ENCODE peak calls at places on chromosomes 7 and 10, in nine cellular contexts. D is ascending aorta; W is NT2/D1; X is AG04450; G is neural crest cell; C is T-helper 17 cell; A is left ventricle myocardium inferior; L is activated T-helper 1 cell treated with anti-CD3 and anti-CD28 coated beads, Interleukin-12 subunit alpha, Interleukin-12 subunit beta, Interleukin-2, Interleukin-4 antibody, amounts not matched to agents 30 ng/mL and 10 ng/mL and 1 ng/mL, durations not matched to agents 14 hours and 24 hours and 36 hours; U is activated CD4-positive, alpha-beta T cell treated with anti-CD3 and anti-CD28 coated beads, Interleukin-2, amount 50 U/mL, for 1 hour. J is an unnamed sample.

GRCh38 chr10:76621886-76622620 is 1015.6 kb downstream of the KCNMA1 start:
- DNase-seq in X (no peak), L (no peak), D (no peak), G (no peak), W (no peak), U (no peak), C (no peak), A (no peak), J (no peak)

GRCh38 chr7:30453859-30454258 is 24.7 kb downstream of the NOD1 start:
- DNase-seq in C (no peak), D (no peak), U (no peak), L (no peak), A (no peak), X (no peak), W (no peak), G (no peak), J (no peak)

GRCh38 chr7:140698477-140698876 is 2.0 kb downstream of the NDUFB2 start:
- DNase-seq in A (peak), G (no peak), L (no peak), X (no peak), U (no peak), C (no peak), D (peak), W (no peak), J (no peak)

GRCh38 chr7:150323682-150324365 is 479 bp upstream of the ACTR3C start:
- DNase-seq in L (no peak), A (no peak), C (no peak), G (no peak), W (no peak), D (no peak), X (no peak), U (no peak), J (no peak)

GRCh38 chr7:156151082-156151481 is 338.8 kb upstream of the SHH start:
- DNase-seq in L (no peak), C (no peak), D (no peak), G (no peak), W (no peak), A (no peak), U (no peak), X (no peak), J (no peak)

GRCh38 chr10:16843252-16843870 is 26.1 kb upstream of the RSU1 start:
- DNase-seq in A (no peak), U (no peak), C (no peak), G (no peak), X (peak), W (peak), L (no peak), D (no peak), J (no peak)

GRCh38 chr7:2330506-2330905 is 16.3 kb upstream of the SNX8 start:
- DNase-seq in X (no peak), W (no peak), G (no peak), D (no peak), A (no peak), U (no peak), L (no peak), C (no peak), J (no peak)

GRCh38 chr7:41629711-41630111 is 73.2 kb downstream of the INHBA start:
- DNase-seq in U (no peak), L (no peak), X (no peak), G (no peak), W (no peak), A (no peak), C (no peak), D (no peak), J (no peak)

GRCh38 chr10:89283988-89284475 is 17.8 kb upstream of the IFIT2 start:
- DNase-seq in G (no peak), A (peak), L (no peak), W (no peak), U (no peak), X (no peak), C (no peak), D (peak), J (no peak)

GRCh38 chr7:37831214-37831613 is 17.2 kb upstream of the NME8 start:
- DNase-seq in L (no peak), D (no peak), A (no peak), X (no peak), W (no peak), G (no peak), U (no peak), C (no peak), J (no peak)

GRCh38 chr10:64113796-64114195 is 592.6 kb downstream of the REEP3 start:
- DNase-seq in D (no peak), X (no peak), A (no peak), W (peak), G (no peak), U (no peak), L (no peak), C (no peak), J (no peak)

GRCh38 chr10:13905281-13905680 is 318.5 kb downstream of the PRPF18 start:
- DNase-seq in D (no peak), X (no peak), L (no peak), C (no peak), W (no peak), U (no peak), A (no peak), G (no peak), J (no peak)

GRCh38 chr10:133308431-133309110 is at the start of the genes TUBGCP2 and ZNF511:
- DNase-seq in X (no peak), W (peak), A (peak), U (peak), G (peak), C (peak), L (peak), D (peak), J (peak)

GRCh38 chr7:79923953-79924352 is 210.7 kb upstream of the GNAI1 start:
- DNase-seq in U (no peak), G (no peak), C (no peak), A (no peak), W (no peak), X (no peak), L (no peak), D (no peak), J (no peak)

GRCh38 chr10:84333864-84334451 is 5.6 kb downstream of the CCSER2 start:
- DNase-seq in X (no peak), G (no peak), U (peak), D (no peak), W (no peak), A (no peak), L (peak), C (peak), J (no peak)

GRCh38 chr10:95793401-95794045 is 37.6 kb downstream of the ENTPD1 start:
- DNase-seq in G (no peak), A (no peak), U (no peak), L (peak), W (no peak), X (no peak), D (no peak), C (no peak), J (no peak)

GRCh38 chr7:88306590-88307048 is at the start of gene STEAP4:
- DNase-seq in L (no peak), U (no peak), G (peak), X (no peak), D (peak), C (no peak), W (peak), A (peak), J (no peak)

GRCh38 chr10:79274279-79275104 is 72.8 kb upstream of the PPIF start:
- DNase-seq in L (no peak), D (peak), U (no peak), C (no peak), W (no peak), A (peak), X (no peak), G (no peak), J (no peak)

GRCh38 chr7:72337822-72338167 is 74.3 kb downstream of the CALN1 start:
- DNase-seq in L (no peak), G (no peak), A (no peak), W (no peak), C (no peak), U (no peak), X (no peak), D (no peak), J (no peak)

GRCh38 chr7:151137076-151137611 is 30.4 kb downstream of the GBX1 start:
- DNase-seq in C (no peak), G (no peak), U (no peak), D (no peak), X (no peak), L (no peak), W (no peak), A (no peak), J (no peak)

GRCh38 chr7:98559958-98560357 is 57.1 kb upstream of the NPTX2 start:
- DNase-seq in G (no peak), U (no peak), C (no peak), A (no peak), W (peak), L (no peak), X (no peak), D (no peak), J (no peak)

GRCh38 chr10:9274206-9274755 is 1219.8 kb downstream of the GATA3 start:
- DNase-seq in G (no peak), D (no peak), A (no peak), C (no peak), X (no peak), W (no peak), L (no peak), U (no peak), J (no peak)

GRCh38 chr7:75048435-75049379 is 24.9 kb downstream of the RCC1L start:
- DNase-seq in A (no peak), X (peak), G (no peak), D (no peak), U (no peak), W (no peak), L (no peak), C (no peak), J (no peak)

GRCh38 chr10:98638920-98639319 is 192.2 kb upstream of the HPS1 start:
- DNase-seq in L (no peak), U (no peak), A (no peak), D (no peak), W (no peak), G (no peak), X (no peak), C (no peak), J (no peak)

GRCh38 chr10:104938031-104938430 is 296.9 kb downstream of the SORCS3 start:
- DNase-seq in L (no peak), C (no peak), G (no peak), A (no peak), W (no peak), D (no peak), U (no peak), X (no peak), J (no peak)

GRCh38 chr7:21851445-21852043 is 94.2 kb downstream of the CDCA7L start:
- DNase-seq in D (no peak), G (no peak), L (no peak), C (no peak), U (no peak), W (no peak), A (no peak), X (no peak), J (no peak)

GRCh38 chr7:150322833-150323681 is at the start of the genes ACTR3C and LRRC61:
- DNase-seq in U (peak), G (peak), D (no peak), C (peak), X (no peak), A (peak), W (peak), L (peak), J (no peak)

GRCh38 chr7:27905951-27906350 is 166.0 kb downstream of the TAX1BP1 start:
- DNase-seq in G (no peak), D (no peak), L (no peak), C (no peak), A (no peak), W (no peak), U (no peak), X (no peak), J (no peak)